ENCODE peak calls at places on chromosome 4, in nine cellular contexts. W is fibroblast of lung, Z is B cell, R is colonic mucosa, B is GM20000, H is AG09309, I is nephron progenitor cell, M is psoas muscle, N is adrenal gland. D is an unnamed sample.

GRCh38 chr4:150021483-150021882 is 56.8 kb upstream of the DCLK2 start:
- DNase-seq in W (no peak), Z (no peak), M (no peak), I (no peak), N (no peak), B (no peak), R (no peak), H (no peak), D (no peak)

GRCh38 chr4:151798678-151799416 is 38.0 kb upstream of the GATB start:
- DNase-seq in Z (no peak), I (no peak), N (no peak), W (peak; percentile 24), B (peak; percentile 48), M (no peak), H (no peak), R (no peak), D (no peak)

GRCh38 chr4:108988514-108989195 is 225.8 kb upstream of the ETNPPL start:
- DNase-seq in B (no peak), H (no peak), W (peak; percentile 25), M (no peak), R (no peak), N (no peak), I (no peak), Z (no peak), D (no peak)

GRCh38 chr4:153427363-153428071 is 38.6 kb upstream of the TMEM131L start:
- DNase-seq in H (peak; percentile 52), N (no peak), W (peak; percentile 77), M (no peak), B (no peak), Z (no peak), I (no peak), R (no peak), D (no peak)

GRCh38 chr4:54099287-54099958 is 540 bp upstream of the GSX2 start:
- DNase-seq in W (peak; percentile 67), M (no peak), I (peak; percentile 42), H (no peak), B (no peak), R (no peak), N (no peak), Z (no peak), D (no peak)

GRCh38 chr4:83255584-83255983 is 29.0 kb downstream of the COQ2 start:
- DNase-seq in M (no peak), H (peak; percentile 83), N (no peak), I (no peak), W (peak; percentile 59), R (no peak), Z (no peak), B (no peak), D (no peak)

GRCh38 chr4:16626945-16627344 is 271.5 kb downstream of the LDB2 start:
- DNase-seq in H (peak; percentile 94), R (no peak), N (peak; percentile 64), M (no peak), I (no peak), Z (no peak), B (no peak), W (peak; percentile 97), D (no peak)

GRCh38 chr4:184728858-184729257 is 5.0 kb downstream of the CENPU start:
- DNase-seq in R (no peak), W (peak; percentile 68), Z (no peak), M (no peak), N (no peak), B (no peak), I (no peak), H (no peak), D (no peak)

GRCh38 chr4:73725499-73725898 is 14.9 kb upstream of the CXCL8 start:
- DNase-seq in B (no peak), N (no peak), I (no peak), W (no peak), Z (no peak), R (no peak), H (no peak), M (no peak), D (no peak)

GRCh38 chr4:92791876-92792490 is 488.2 kb downstream of the GRID2 start:
- DNase-seq in M (no peak), H (no peak), Z (no peak), B (no peak), W (no peak), I (no peak), N (no peak), R (no peak), D (no peak)

GRCh38 chr4:112189754-112190153 is 41.8 kb upstream of the AP1AR start:
- DNase-seq in R (no peak), M (no peak), W (no peak), H (no peak), I (no peak), B (no peak), Z (no peak), N (no peak), D (no peak)

GRCh38 chr4:7359302-7360063 is 75.2 kb downstream of the PSAPL1 start:
- DNase-seq in H (no peak), R (no peak), B (no peak), M (peak; percentile 16), I (no peak), Z (peak; percentile 31), N (no peak), W (no peak), D (no peak)

GRCh38 chr4:180391613-180392012 is 1851.6 kb upstream of the TENM3 start:
- DNase-seq in Z (no peak), H (no peak), I (no peak), M (no peak), N (no peak), B (no peak), R (no peak), W (no peak), D (no peak)

GRCh38 chr4:2248044-2248780 is 6.3 kb upstream of the HAUS3 start:
- DNase-seq in H (no peak), R (no peak), Z (no peak), M (peak; percentile 44), I (peak; percentile 1), B (peak; percentile 10), W (no peak), N (peak; percentile 12), D (no peak)

GRCh38 chr4:37549003-37549402 is 137.2 kb downstream of the RELL1 start:
- DNase-seq in R (no peak), W (peak; percentile 96), I (no peak), M (no peak), H (peak; percentile 34), Z (no peak), N (no peak), B (no peak), D (no peak)

GRCh38 chr4:125317526-125317880 is 2.7 kb downstream of the FAT4 start:
- DNase-seq in R (peak; percentile 22), B (no peak), H (no peak), W (peak; percentile 55), M (peak; percentile 63), I (peak; percentile 64), N (peak; percentile 16), Z (no peak), D (peak; percentile 12)

GRCh38 chr4:182800216-182800515 is 117.0 kb downstream of the DCTD start:
- DNase-seq in H (no peak), B (no peak), N (no peak), W (no peak), R (no peak), I (no peak), Z (no peak), M (no peak), D (no peak)
- TF ChIP-seq CTCF in H (no peak), B (no peak), N (no peak), W (no peak), R (no peak), I (no peak), Z (no peak), M (no peak), D (no peak)

DNA sequence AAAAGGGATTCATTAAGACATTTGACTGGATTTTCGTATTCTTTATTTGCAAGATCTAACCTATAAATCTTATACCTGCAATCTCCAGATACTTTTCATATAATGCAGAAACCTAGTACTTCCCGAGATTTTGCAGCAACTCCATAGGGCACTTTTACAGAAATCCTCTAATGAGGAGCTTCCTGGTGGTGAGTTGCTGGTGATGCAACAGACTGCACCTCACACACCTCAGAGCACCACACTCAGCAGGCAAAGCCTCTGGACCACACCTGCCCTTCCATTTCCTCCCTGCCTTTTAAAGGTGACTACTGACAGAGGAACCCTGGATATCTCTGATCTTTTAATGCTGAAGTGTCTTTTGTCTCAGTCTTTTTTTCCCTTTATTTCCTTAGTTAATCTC is 289.4 kb downstream of the TRAM1L1 start:
- DNase-seq in Z (no peak), R (no peak), N (no peak), W (no peak), H (no peak), M (no peak), I (no peak), B (no peak), D (no peak)
- TF ChIP-seq CTCF in Z (no peak), R (no peak), N (no peak), W (no peak), H (no peak), M (no peak), I (no peak), B (no peak), D (peak; percentile 21)

GRCh38 chr4:157114671-157115070 is 38.7 kb downstream of the GLRB start:
- DNase-seq in I (no peak), H (no peak), N (no peak), B (no peak), R (no peak), M (no peak), Z (no peak), W (no peak), D (no peak)

GRCh38 chr4:157121396-157121795 is 45.4 kb downstream of the GLRB start:
- DNase-seq in M (no peak), H (peak; percentile 39), N (no peak), I (no peak), R (no peak), B (no peak), W (peak; percentile 56), Z (no peak), D (no peak)

GRCh38 chr4:157115613-157116340 is 39.8 kb downstream of the GLRB start:
- DNase-seq in R (no peak), I (no peak), H (peak; percentile 41), M (no peak), N (no peak), W (peak; percentile 87), B (no peak), Z (no peak), D (no peak)
- TF ChIP-seq CTCF in R (no peak), I (no peak), H (no peak), M (no peak), N (no peak), W (no peak), B (no peak), Z (no peak), D (no peak)

GRCh38 chr4:183722738-183723560 is 63.9 kb downstream of the TRAPPC11 start:
- DNase-seq in N (peak; percentile 39), B (peak; percentile 89), R (peak; percentile 84), H (no peak), M (peak; percentile 74), W (peak; percentile 37), Z (peak; percentile 58), I (peak; percentile 76), D (peak; percentile 68)

GRCh38 chr4:183718876-183719275 is 59.8 kb downstream of the TRAPPC11 start:
- DNase-seq in M (no peak), Z (no peak), N (no peak), W (no peak), H (no peak), B (no peak), I (no peak), R (no peak), D (no peak)

GRCh38 chr4:183723561-183724228 is 64.6 kb downstream of the TRAPPC11 start:
- DNase-seq in I (no peak), H (no peak), N (no peak), R (no peak), M (no peak), W (no peak), B (no peak), Z (no peak), D (no peak)

GRCh38 chr4:183716302-183716701 is 57.2 kb downstream of the TRAPPC11 start:
- DNase-seq in R (no peak), H (no peak), I (no peak), N (no peak), B (no peak), W (no peak), Z (no peak), M (no peak), D (no peak)

GRCh38 chr4:183721207-183722081 is 62.4 kb downstream of the TRAPPC11 start:
- DNase-seq in N (peak; percentile 84), M (peak; percentile 76), W (peak; percentile 20), B (peak; percentile 63), Z (no peak), R (peak; percentile 89), I (peak; percentile 23), H (no peak), D (no peak)
- TF ChIP-seq CTCF in N (peak; percentile 33), M (peak; percentile 20), W (peak; percentile 74), B (no peak), Z (peak; percentile 25), R (peak; percentile 18), I (no peak), H (peak; percentile 44), D (peak; percentile 47)